ENCODE peak calls at places on chromosomes 2 and 18, in four cellular contexts. F is cardiac muscle cell, O is left ventricle myocardium inferior, B is spleen. L is an unnamed sample.

GRCh38 chr2:119178811-119179601 is 20.5 kb upstream of the C1QL2 start:
- DNase-seq in O (no peak), B (no peak), F (no peak), L (no peak)

GRCh38 chr2:151827564-151828142 is 568 bp downstream of the ARL5A start:
- DNase-seq in F (peak; percentile 40), B (peak; percentile 80), O (no peak), L (no peak)

GRCh38 chr2:159290289-159290907 is 3.9 kb upstream of the WDSUB1 start:
- DNase-seq in O (no peak), B (peak; percentile 30), F (no peak), L (no peak)

GRCh38 chr2:203045867-203046266 is 31.2 kb downstream of the NBEAL1 start:
- DNase-seq in B (no peak), O (no peak), F (no peak), L (no peak)

GRCh38 chr18:29652797-29653196 is 1389.7 kb downstream of the DSC3 start:
- DNase-seq in O (no peak), F (no peak), B (no peak), L (no peak)

GRCh38 chr18:23920054-23920453 is 94.5 kb upstream of the TTC39C start:
- DNase-seq in F (no peak), B (no peak), O (no peak), L (no peak)

GRCh38 chr2:178070824-178071223 is 1.8 kb downstream of the PDE11A start:
- DNase-seq in O (no peak), F (no peak), B (no peak), L (no peak)

GRCh38 chr2:149679286-149679685 is 91.7 kb upstream of the MMADHC start:
- DNase-seq in O (no peak), B (no peak), F (no peak), L (no peak)

GRCh38 chr2:26530696-26531095 is 52.8 kb upstream of the OTOF start:
- DNase-seq in F (no peak), B (peak; percentile 25), O (no peak), L (no peak)

GRCh38 chr2:139694327-139694726 is 914.1 kb upstream of the NXPH2 start:
- DNase-seq in O (no peak), B (no peak), F (no peak), L (no peak)

GRCh38 chr2:222424281-222424728 is at the start of gene SGPP2:
- DNase-seq in F (no peak), B (peak; percentile 80), O (peak; percentile 20), L (no peak)

GRCh38 chr2:176139621-176140020 is 10.1 kb downstream of the HOXD8 start:
- DNase-seq in B (peak; percentile 48), F (no peak), O (no peak), L (no peak)

GRCh38 chr2:239719791-239720410 is 305.2 kb downstream of the NDUFA10 start:
- DNase-seq in O (no peak), F (no peak), B (peak; percentile 45), L (no peak)

GRCh38 chr18:45745817-45746461 is 22.0 kb downstream of the SLC14A1 start:
- DNase-seq in F (no peak), B (no peak), O (no peak), L (no peak)

GRCh38 chr2:121949271-121949670 is 193.8 kb downstream of the TSN start:
- DNase-seq in F (no peak), O (no peak), B (no peak), L (no peak)

DNA sequence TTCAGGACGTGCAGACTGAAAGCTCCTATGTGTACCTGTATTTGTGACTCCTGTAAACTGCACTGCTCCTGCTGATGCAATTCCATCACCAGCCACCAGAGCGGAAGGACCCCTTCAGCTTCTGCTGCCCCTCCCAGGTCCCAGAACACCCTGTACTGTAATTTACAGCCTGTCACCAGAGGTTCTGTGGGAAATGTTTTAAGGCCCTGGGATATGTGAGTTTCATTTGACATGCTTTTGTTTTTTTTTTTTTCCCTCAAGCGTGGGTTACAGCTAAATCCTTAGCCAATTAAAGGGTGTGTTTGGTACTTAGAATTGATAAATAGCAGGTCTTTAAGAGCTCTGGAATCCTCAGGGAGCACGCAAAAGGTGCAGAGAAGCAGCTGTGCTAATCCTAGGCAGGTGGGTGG is 79.4 kb downstream of the KCTD1 start:
- DNase-seq in F (peak; percentile 57), B (no peak), O (no peak), L (no peak)
- TF ChIP-seq CTCF in F (peak; percentile 53), B (peak; percentile 24), O (peak; percentile 62), L (peak; percentile 33)

GRCh38 chr18:77070627-77071026 is 62.0 kb downstream of the MBP start:
- DNase-seq in F (no peak), B (peak; percentile 71), O (no peak), L (no peak)
- H3K4me1 ChIP-seq in F (no peaks in the 10 kb centered on the region), B (peaks cover 100% of the 10 kb centered on the region), O (peaks cover 87% of the 10 kb centered on the region), L (peaks cover 3% of the 10 kb centered on the region)

DNA sequence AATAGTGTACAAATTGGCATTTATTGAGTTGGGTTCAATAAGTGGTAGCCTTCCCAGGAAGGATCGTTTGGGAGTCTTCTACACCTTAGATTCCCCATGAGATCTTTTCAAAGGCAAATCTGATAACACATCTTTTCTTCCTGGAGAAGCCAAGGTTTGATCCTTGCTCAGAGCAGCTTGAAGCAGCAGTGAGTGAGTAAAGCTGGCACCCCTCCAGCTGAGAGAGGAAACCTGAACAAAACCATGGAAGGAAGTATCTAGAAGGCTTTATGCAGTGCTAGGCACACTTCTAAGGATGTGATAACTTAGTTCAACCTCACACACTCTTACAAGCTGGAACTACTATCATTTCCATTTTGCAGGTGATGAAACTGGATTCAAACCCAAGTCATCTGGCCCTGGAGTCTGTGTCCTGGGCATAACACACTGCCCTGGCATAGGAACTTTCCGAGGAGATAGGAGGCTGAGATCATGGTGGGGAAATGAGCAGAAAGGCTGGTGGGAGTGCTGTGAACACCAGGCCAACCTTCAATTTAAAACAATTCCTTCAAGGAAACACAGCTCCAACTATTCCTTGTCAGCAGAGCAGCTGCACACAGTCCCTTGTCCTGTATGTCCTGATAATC is 71.3 kb downstream of the CTAGE1 start:
- DNase-seq in F (no peak), O (peak; percentile 63), B (no peak), L (peak; percentile 85)
- TF ChIP-seq CTCF in F (no peak), O (no peak), B (no peak), L (no peak)

GRCh38 chr2:162586311-162586710 is 242.4 kb downstream of the GCA start:
- DNase-seq in F (no peak), B (no peak), O (no peak), L (no peak)
- H3K4me1 ChIP-seq in F (peaks cover 15% of the 10 kb centered on the region), B (no peaks in the 10 kb centered on the region), O (no peaks in the 10 kb centered on the region), L (no peaks in the 10 kb centered on the region)

GRCh38 chr18:38301621-38302020 is 736.0 kb upstream of the CELF4 start:
- DNase-seq in F (no peak), O (no peak), B (no peak), L (no peak)
- TF ChIP-seq CTCF in F (no peak), O (no peak), B (no peak), L (no peak)

DNA sequence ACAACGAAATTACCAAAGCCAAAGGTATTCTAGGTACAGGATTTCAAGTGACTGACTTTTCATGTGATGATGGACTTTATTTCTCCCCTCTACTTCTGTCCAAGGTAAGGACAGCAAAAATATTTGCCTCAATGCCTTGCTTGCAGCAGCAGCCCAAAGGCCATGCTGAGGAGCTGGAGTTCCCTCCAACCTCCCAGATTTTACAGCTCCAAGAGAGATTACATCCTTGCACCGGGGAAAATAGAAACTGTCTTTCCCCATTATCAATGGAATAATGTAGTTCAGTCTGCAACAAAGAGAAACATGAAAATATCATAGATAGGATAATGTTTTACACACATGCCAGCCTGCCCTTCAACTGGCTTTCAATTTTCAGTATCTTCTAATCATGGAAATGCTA is 13.5 kb downstream of the HSPD1 start:
- DNase-seq in B (no peak), F (no peak), O (no peak), L (no peak)
- H3K4me1 ChIP-seq in B (no peaks in the 10 kb centered on the region), F (no peaks in the 10 kb centered on the region), O (peaks cover 9% of the 10 kb centered on the region), L (no peaks in the 10 kb centered on the region)

GRCh38 chr2:232875256-232876070 is 5.4 kb downstream of the SNORC start:
- DNase-seq in F (peak; percentile 18), O (no peak), B (no peak), L (no peak)
- TF ChIP-seq CTCF in F (peak; percentile 9), O (no peak), B (no peak), L (no peak)